ENCODE peak calls at places on chromosomes 7 and 10, in ten cellular contexts. D, T, O, N, W, S, L, K, G and F are unnamed samples. For H3K4me1, the result is how much of the 10 kb centered on the place peaks cover.

GRCh38 chr7:6435486-6436384 is 12.0 kb downstream of the DAGLB start:
- DNase-seq in D (peak), L (peak), O (peak), S (peak), G (peak), W (peak), K (peak), N (no peak), T (peak), F (peak)

GRCh38 chr7:1455241-1455939 is 3.9 kb downstream of the MICALL2 start:
- DNase-seq in N (peak), O (no peak), K (peak), D (no peak), T (no peak), G (no peak), L (peak), W (no peak), S (peak), F (peak)

GRCh38 chr7:68911754-68912153 is 686.5 kb upstream of the AUTS2 start:
- DNase-seq in T (no peak), O (no peak), L (no peak), K (no peak), N (no peak), S (no peak), W (no peak), D (no peak), G (no peak), F (no peak)

GRCh38 chr7:101712652-101713051 is 83.6 kb upstream of the MYL10 start:
- DNase-seq in S (no peak), O (no peak), L (no peak), T (no peak), D (no peak), W (no peak), K (no peak), N (no peak), G (no peak), F (no peak)

GRCh38 chr10:131161087-131161486 is 150.4 kb downstream of the TCERG1L start:
- DNase-seq in T (no peak), S (no peak), K (no peak), N (no peak), D (no peak), G (no peak), O (no peak), W (no peak), L (peak), F (no peak)

GRCh38 chr7:107960306-107960705 is 42.7 kb downstream of the LAMB1 start:
- DNase-seq in K (no peak), W (no peak), D (no peak), O (no peak), L (no peak), S (no peak), N (no peak), G (no peak), T (no peak), F (no peak)

GRCh38 chr10:75611081-75611971 is 179.9 kb downstream of the LRMDA start:
- DNase-seq in D (no peak), L (no peak), W (no peak), O (no peak), K (no peak), S (no peak), T (no peak), G (no peak), N (no peak), F (no peak)

GRCh38 chr7:98240961-98241673 is 10.9 kb downstream of the TECPR1 start:
- DNase-seq in N (peak), T (no peak), L (no peak), D (peak), G (peak), W (no peak), O (peak), K (no peak), S (peak), F (peak)

GRCh38 chr7:105890290-105890997 is 14.0 kb upstream of the ATXN7L1 start:
- DNase-seq in T (no peak), O (no peak), D (no peak), L (no peak), N (no peak), G (no peak), K (no peak), W (no peak), S (no peak), F (no peak)

GRCh38 chr10:7647062-7647664 is 19.6 kb downstream of the ITIH5 start:
- DNase-seq in N (no peak), T (no peak), K (no peak), O (no peak), G (no peak), L (no peak), S (no peak), D (no peak), W (no peak), F (no peak)

GRCh38 chr10:90066435-90066834 is 365.0 kb downstream of the KIF20B start:
- DNase-seq in T (no peak), W (no peak), O (no peak), L (no peak), G (no peak), D (no peak), K (no peak), N (no peak), S (no peak), F (no peak)

GRCh38 chr10:7477538-7478334 is 66.9 kb upstream of the SFMBT2 start:
- DNase-seq in L (no peak), S (no peak), W (no peak), D (no peak), O (no peak), K (no peak), N (no peak), G (no peak), T (no peak), F (no peak)

GRCh38 chr7:159207398-159207797 is 62.7 kb upstream of the VIPR2 start:
- DNase-seq in N (no peak), L (no peak), T (no peak), W (no peak), D (no peak), S (no peak), O (no peak), G (no peak), K (no peak), F (no peak)

DNA sequence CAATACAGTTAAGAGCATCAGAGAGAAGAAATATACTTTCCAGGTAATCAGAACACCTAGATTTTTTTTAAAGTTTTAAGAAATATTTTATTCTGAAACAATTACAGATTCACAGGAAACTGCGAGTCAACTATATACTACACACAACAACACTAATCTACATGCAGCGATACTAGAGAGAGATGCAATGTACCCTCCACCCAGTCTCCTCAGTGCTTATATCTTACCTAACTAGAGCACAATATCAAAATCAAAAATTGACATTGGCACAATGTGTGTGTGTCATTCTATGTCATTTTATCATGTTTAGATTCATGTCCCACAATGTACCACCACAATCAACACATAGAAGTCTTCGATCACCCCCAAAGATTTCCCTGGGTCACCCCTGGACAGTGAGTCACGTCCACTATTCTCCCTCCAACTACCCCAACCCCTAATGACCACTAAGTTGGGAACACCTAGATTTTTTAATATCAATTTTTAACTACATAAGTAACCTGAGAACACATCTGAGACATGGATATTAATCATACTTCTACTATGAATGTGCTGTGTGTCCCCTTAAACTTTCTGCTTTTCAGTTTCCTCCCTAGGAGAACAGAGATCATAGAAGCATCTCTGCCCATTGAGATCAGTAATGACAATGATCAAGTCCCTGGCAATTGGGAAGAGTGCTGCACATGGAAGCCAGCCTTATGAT is 86.5 kb downstream of the GSAP start:
- DNase-seq in O (no peak), N (no peak), L (no peak), G (no peak), T (no peak), D (no peak), S (no peak), K (no peak), W (no peak), F (no peak)
- H3K4me1 ChIP-seq in O (under half), N (under half), L (half or more), G (under half), T (under half), D (under half), S (under half), K (half or more), W (under half), F (under half)

GRCh38 chr10:110859206-110859946 is 12.4 kb upstream of the PDCD4 start:
- DNase-seq in O (no peak), T (no peak), G (no peak), N (no peak), W (no peak), S (no peak), K (no peak), L (no peak), D (no peak), F (peak)

GRCh38 chr10:110857265-110858158 is 14.2 kb upstream of the PDCD4 start:
- DNase-seq in G (no peak), K (no peak), S (peak), W (no peak), O (no peak), L (no peak), T (peak), N (no peak), D (no peak), F (peak)

GRCh38 chr10:110860576-110861241 is 11.0 kb upstream of the PDCD4 start:
- DNase-seq in W (no peak), L (no peak), O (no peak), D (no peak), K (no peak), S (peak), N (no peak), G (peak), T (peak), F (no peak)

GRCh38 chr10:110859947-110860376 is 11.8 kb upstream of the PDCD4 start:
- DNase-seq in K (no peak), N (no peak), W (no peak), S (peak), T (no peak), G (no peak), O (no peak), D (no peak), L (no peak), F (peak)

DNA sequence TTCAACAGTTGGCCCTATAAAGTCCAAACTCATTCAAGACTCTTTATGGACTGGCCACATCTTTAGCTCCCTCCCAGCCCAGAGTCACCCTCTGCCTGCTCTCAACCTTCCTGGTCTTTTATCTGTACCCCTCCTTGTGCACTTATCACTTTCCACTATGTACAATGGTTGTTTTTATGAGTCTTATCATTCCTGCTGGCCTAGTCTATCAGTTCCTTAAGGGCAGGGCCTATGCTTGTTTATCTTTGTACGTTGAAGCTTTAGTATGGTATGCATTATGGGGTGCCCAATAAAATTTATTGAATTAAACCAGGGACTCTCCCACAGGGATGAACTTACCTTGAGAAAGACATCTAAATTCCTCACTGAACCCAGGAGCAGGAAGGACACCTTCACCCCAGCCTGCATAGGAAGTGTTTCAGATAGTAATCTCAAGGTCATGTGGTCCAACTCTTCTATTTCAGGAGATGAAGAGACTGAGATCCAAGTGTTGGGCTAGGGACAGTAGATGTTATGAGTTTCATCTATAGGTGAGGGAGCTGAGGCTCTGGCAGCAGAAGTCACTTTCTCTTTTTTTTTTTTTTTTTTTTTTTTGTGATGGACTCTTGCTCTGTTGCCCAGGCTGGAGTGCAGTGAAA is 13.3 kb upstream of the PDCD4 start:
- DNase-seq in N (no peak), D (no peak), K (no peak), W (no peak), O (no peak), S (no peak), G (no peak), T (no peak), L (no peak), F (no peak)
- H3K4me1 ChIP-seq in N (under half), D (under half), K (half or more), W (under half), O (under half), S (half or more), G (under half), T (half or more), L (half or more), F (half or more)

GRCh38 chr7:28955723-28956607 is 2.2 kb downstream of the TRIL start:
- DNase-seq in D (peak), S (peak), O (no peak), N (no peak), G (peak), T (no peak), L (peak), W (no peak), K (peak), F (peak)

GRCh38 chr7:28955356-28955722 is 2.8 kb downstream of the TRIL start:
- DNase-seq in T (no peak), D (no peak), S (no peak), W (no peak), N (no peak), G (no peak), O (no peak), L (no peak), K (no peak), F (peak)

GRCh38 chr7:28954936-28955335 is 3.2 kb downstream of the TRIL start:
- DNase-seq in G (no peak), S (no peak), L (no peak), D (no peak), T (no peak), O (no peak), K (no peak), W (no peak), N (no peak), F (no peak)

GRCh38 chr7:28954446-28954845 is 3.7 kb downstream of the TRIL start:
- DNase-seq in T (no peak), K (no peak), G (no peak), W (no peak), L (no peak), N (no peak), D (no peak), O (no peak), S (no peak), F (no peak)

DNA sequence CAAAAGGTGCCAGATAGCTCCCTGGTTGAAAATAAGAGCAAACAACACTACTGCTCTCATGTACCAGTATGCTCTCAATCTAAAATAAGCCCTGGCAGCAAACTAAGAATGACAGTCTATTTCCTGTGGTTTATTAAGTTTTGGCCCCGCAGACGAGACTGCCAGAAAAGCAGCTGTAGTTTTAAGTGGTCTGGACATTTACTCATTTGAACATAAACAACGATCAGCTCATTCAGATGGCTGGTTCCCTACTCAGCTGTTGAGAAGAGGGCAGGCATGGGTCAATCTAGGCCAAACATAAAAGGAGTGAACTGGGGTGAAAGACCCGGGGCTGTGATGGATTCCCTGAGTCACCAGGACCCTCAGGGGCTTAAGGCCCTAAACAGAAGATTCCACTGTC is 4.5 kb downstream of the TRIL start:
- DNase-seq in L (no peak), G (no peak), S (no peak), N (no peak), K (no peak), D (no peak), W (no peak), O (no peak), T (no peak), F (no peak)
- H3K4me1 ChIP-seq in L (under half), G (under half), S (under half), N (under half), K (under half), D (under half), W (under half), O (under half), T (under half), F (under half)

DNA sequence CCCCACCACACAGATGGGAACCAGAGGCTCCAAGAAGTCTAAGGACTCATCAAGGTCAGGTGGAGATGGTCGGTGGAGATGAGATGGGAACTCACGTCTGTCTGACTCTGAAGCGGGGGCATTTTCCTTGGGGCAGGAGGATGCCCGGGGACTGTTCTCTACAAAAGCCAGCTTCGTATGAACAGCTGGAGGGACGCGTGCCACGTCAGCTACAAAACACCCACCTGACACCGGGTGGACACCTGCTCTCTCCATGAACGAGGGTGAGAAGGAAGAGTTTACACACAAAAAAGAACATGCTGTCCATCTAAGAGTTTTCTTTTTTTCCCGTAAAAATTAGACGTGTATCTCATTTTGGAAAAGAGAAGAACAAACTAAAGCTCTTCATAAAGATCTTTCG is 47.7 kb downstream of the C10orf143 start:
- DNase-seq in W (no peak), K (no peak), L (no peak), O (no peak), S (no peak), D (no peak), T (no peak), G (no peak), N (no peak), F (no peak)
- H3K4me1 ChIP-seq in W (under half), K (under half), L (under half), O (under half), S (under half), D (under half), T (under half), G (under half), N (under half), F (under half)

GRCh38 chr7:116145245-116145852 is 65.0 kb upstream of the TES start:
- DNase-seq in T (no peak), G (no peak), W (no peak), L (no peak), O (no peak), K (no peak), D (no peak), N (no peak), S (no peak), F (no peak)

GRCh38 chr7:116153050-116153449 is 57.3 kb upstream of the TES start:
- DNase-seq in D (no peak), N (no peak), L (no peak), K (no peak), S (no peak), T (no peak), O (no peak), G (no peak), W (no peak), F (no peak)

GRCh38 chr7:116152276-116152675 is 58.1 kb upstream of the TES start:
- DNase-seq in S (no peak), G (no peak), N (no peak), O (no peak), L (no peak), K (no peak), T (no peak), D (no peak), W (no peak), F (no peak)

GRCh38 chr7:116148108-116148507 is 62.2 kb upstream of the TES start:
- DNase-seq in K (no peak), T (no peak), D (no peak), L (no peak), O (no peak), N (no peak), W (no peak), G (no peak), S (no peak), F (no peak)

GRCh38 chr7:116150588-116150987 is 59.8 kb upstream of the TES start:
- DNase-seq in D (no peak), N (no peak), W (no peak), S (no peak), L (no peak), G (no peak), T (no peak), K (no peak), O (no peak), F (no peak)
- H3K4me1 ChIP-seq in D (under half), N (under half), W (under half), S (under half), L (under half), G (under half), T (under half), K (under half), O (under half), F (under half)

DNA sequence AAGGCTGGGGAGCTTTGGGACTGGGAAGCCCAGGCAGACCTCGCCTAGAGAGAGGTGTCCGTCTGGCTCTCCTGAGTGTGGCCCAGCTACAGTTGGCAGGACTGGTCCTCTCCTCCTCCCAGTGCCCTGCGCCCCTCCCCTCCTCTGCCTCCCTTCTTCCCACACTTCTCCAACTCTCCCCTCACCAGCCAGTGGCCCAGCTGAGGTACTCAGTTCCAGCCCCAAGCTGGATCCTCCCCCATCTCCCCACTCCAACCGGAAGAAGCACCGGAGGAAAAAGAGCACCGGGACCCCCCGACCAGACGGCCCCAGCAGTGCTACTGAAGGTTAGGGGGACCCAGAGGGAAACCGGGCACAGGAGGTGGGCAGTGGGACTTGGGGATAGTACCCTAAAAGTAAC is 27.7 kb downstream of the GBX1 start:
- DNase-seq in S (no peak), G (peak), T (no peak), N (no peak), D (no peak), K (no peak), W (no peak), O (no peak), L (peak), F (no peak)
- H3K4me1 ChIP-seq in S (under half), G (under half), T (under half), N (under half), D (under half), K (under half), W (under half), O (under half), L (under half), F (under half)

GRCh38 chr7:150380463-150380862 is 1.3 kb downstream of the ZNF775 start:
- DNase-seq in N (no peak), K (no peak), D (no peak), S (no peak), L (no peak), T (no peak), G (no peak), O (no peak), W (no peak), F (no peak)
- H3K4me1 ChIP-seq in N (under half), K (under half), D (under half), S (half or more), L (half or more), T (under half), G (under half), O (under half), W (under half), F (under half)